ENCODE peak calls at places on chromosomes 3 and 15, in nine cellular contexts. One of them, this sample, is unnamed.

GRCh38 chr15:30991301-30992072 is at the start of gene MTMR10:
- DNase-seq in central memory CD8-positive, alpha-beta T cell: peak
- DNase-seq in CD8-positive, alpha-beta T cell: peak
- DNase-seq in WTC11: peak
- DNase-seq in skeletal muscle cell: peak
- DNase-seq in nephron progenitor cell: peak
- DNase-seq in GM10248: peak
- DNase-seq in A549: peak
- DNase-seq in astrocyte of the hippocampus: peak
- DNase-seq in this sample: peak

GRCh38 chr3:138125548-138126221 is 6.5 kb downstream of the A4GNT start:
- DNase-seq in WTC11: no peak
- DNase-seq in astrocyte of the hippocampus: no peak
- DNase-seq in GM10248: no peak
- DNase-seq in A549: peak
- DNase-seq in central memory CD8-positive, alpha-beta T cell: no peak
- DNase-seq in CD8-positive, alpha-beta T cell: no peak
- DNase-seq in skeletal muscle cell: peak
- DNase-seq in nephron progenitor cell: no peak
- DNase-seq in this sample: no peak

GRCh38 chr15:70758790-70759462 is 4.4 kb downstream of the UACA start:
- DNase-seq in WTC11: no peak
- DNase-seq in GM10248: no peak
- DNase-seq in A549: no peak
- DNase-seq in CD8-positive, alpha-beta T cell: no peak
- DNase-seq in nephron progenitor cell: peak
- DNase-seq in central memory CD8-positive, alpha-beta T cell: no peak
- DNase-seq in skeletal muscle cell: no peak
- DNase-seq in astrocyte of the hippocampus: no peak
- DNase-seq in this sample: no peak

GRCh38 chr15:44102675-44103254 is 92.3 kb downstream of the FRMD5 start:
- DNase-seq in skeletal muscle cell: peak
- DNase-seq in A549: peak
- DNase-seq in CD8-positive, alpha-beta T cell: no peak
- DNase-seq in nephron progenitor cell: no peak
- DNase-seq in central memory CD8-positive, alpha-beta T cell: no peak
- DNase-seq in GM10248: no peak
- DNase-seq in WTC11: no peak
- DNase-seq in astrocyte of the hippocampus: peak
- DNase-seq in this sample: no peak

GRCh38 chr15:80953953-80954778 is 35.5 kb downstream of the MESD start:
- DNase-seq in nephron progenitor cell: no peak
- DNase-seq in astrocyte of the hippocampus: no peak
- DNase-seq in WTC11: no peak
- DNase-seq in skeletal muscle cell: no peak
- DNase-seq in CD8-positive, alpha-beta T cell: no peak
- DNase-seq in GM10248: no peak
- DNase-seq in A549: peak
- DNase-seq in central memory CD8-positive, alpha-beta T cell: no peak
- DNase-seq in this sample: no peak

GRCh38 chr15:89400121-89400996 is 65.7 kb upstream of the POLG start:
- DNase-seq in central memory CD8-positive, alpha-beta T cell: no peak
- DNase-seq in skeletal muscle cell: no peak
- DNase-seq in WTC11: peak
- DNase-seq in GM10248: no peak
- DNase-seq in nephron progenitor cell: peak
- DNase-seq in CD8-positive, alpha-beta T cell: no peak
- DNase-seq in astrocyte of the hippocampus: peak
- DNase-seq in A549: peak
- DNase-seq in this sample: no peak

GRCh38 chr15:33206366-33206765 is 11.9 kb upstream of the FMN1 start:
- DNase-seq in skeletal muscle cell: no peak
- DNase-seq in GM10248: no peak
- DNase-seq in WTC11: no peak
- DNase-seq in CD8-positive, alpha-beta T cell: no peak
- DNase-seq in astrocyte of the hippocampus: no peak
- DNase-seq in nephron progenitor cell: no peak
- DNase-seq in A549: no peak
- DNase-seq in central memory CD8-positive, alpha-beta T cell: no peak
- DNase-seq in this sample: no peak

GRCh38 chr15:85702321-85703230 is 92.1 kb downstream of the KLHL25 start:
- DNase-seq in CD8-positive, alpha-beta T cell: no peak
- DNase-seq in skeletal muscle cell: peak
- DNase-seq in WTC11: no peak
- DNase-seq in GM10248: no peak
- DNase-seq in A549: no peak
- DNase-seq in central memory CD8-positive, alpha-beta T cell: no peak
- DNase-seq in astrocyte of the hippocampus: no peak
- DNase-seq in nephron progenitor cell: no peak
- DNase-seq in this sample: no peak

This sample was measured in Peyer's patch.